ENCODE peak calls at places on chromosomes 4 and X, in five cellular contexts. One of them, this sample, is unnamed.

GRCh38 chr4:1168291-1169031 is 3.9 kb downstream of the SPON2 start:
- DNase-seq in activated CD4-positive, alpha-beta T cell treated with anti-CD3 and anti-CD28 coated beads, Interleukin-2, amount 50 U/mL, for 24 hours: no peak
- DNase-seq in foreskin melanocyte: no peak
- DNase-seq in GM04503: no peak
- DNase-seq in fibroblast of mammary gland: no peak
- DNase-seq in this sample: no peak

GRCh38 chrX:48465336-48465933 is 4.6 kb downstream of the SLC38A5 start:
- DNase-seq in foreskin melanocyte: no peak
- DNase-seq in activated CD4-positive, alpha-beta T cell treated with anti-CD3 and anti-CD28 coated beads, Interleukin-2, amount 50 U/mL, for 24 hours: no peak
- DNase-seq in fibroblast of mammary gland: peak; percentile 94
- DNase-seq in GM04503: peak; percentile 76
- DNase-seq in this sample: peak; percentile 68

GRCh38 chrX:13005671-13006473 is 31.0 kb downstream of the TMSB4X start:
- DNase-seq in activated CD4-positive, alpha-beta T cell treated with anti-CD3 and anti-CD28 coated beads, Interleukin-2, amount 50 U/mL, for 24 hours: no peak
- DNase-seq in fibroblast of mammary gland: peak; percentile 67
- DNase-seq in GM04503: no peak
- DNase-seq in foreskin melanocyte: no peak
- DNase-seq in this sample: no peak

GRCh38 chr4:2832981-2833670 is 10.5 kb upstream of the ADD1 start:
- DNase-seq in foreskin melanocyte: no peak
- DNase-seq in GM04503: no peak
- DNase-seq in activated CD4-positive, alpha-beta T cell treated with anti-CD3 and anti-CD28 coated beads, Interleukin-2, amount 50 U/mL, for 24 hours: no peak
- DNase-seq in fibroblast of mammary gland: no peak
- DNase-seq in this sample: no peak

GRCh38 chrX:152847281-152847680 is 16.4 kb downstream of the NSDHL start:
- DNase-seq in foreskin melanocyte: no peak
- DNase-seq in fibroblast of mammary gland: no peak
- DNase-seq in GM04503: no peak
- DNase-seq in activated CD4-positive, alpha-beta T cell treated with anti-CD3 and anti-CD28 coated beads, Interleukin-2, amount 50 U/mL, for 24 hours: no peak
- DNase-seq in this sample: no peak

GRCh38 chr4:127196656-127197352 is 436.0 kb upstream of the INTU start:
- DNase-seq in GM04503: no peak
- DNase-seq in activated CD4-positive, alpha-beta T cell treated with anti-CD3 and anti-CD28 coated beads, Interleukin-2, amount 50 U/mL, for 24 hours: no peak
- DNase-seq in foreskin melanocyte: no peak
- DNase-seq in fibroblast of mammary gland: no peak
- DNase-seq in this sample: no peak

GRCh38 chr4:39710098-39710896 is 12.4 kb downstream of the UBE2K start:
- DNase-seq in GM04503: no peak
- DNase-seq in foreskin melanocyte: no peak
- DNase-seq in fibroblast of mammary gland: no peak
- DNase-seq in activated CD4-positive, alpha-beta T cell treated with anti-CD3 and anti-CD28 coated beads, Interleukin-2, amount 50 U/mL, for 24 hours: no peak
- DNase-seq in this sample: no peak

GRCh38 chr4:86898562-86898961 is 6.3 kb upstream of the C4orf36 start:
- DNase-seq in fibroblast of mammary gland: no peak
- DNase-seq in foreskin melanocyte: no peak
- DNase-seq in GM04503: no peak
- DNase-seq in activated CD4-positive, alpha-beta T cell treated with anti-CD3 and anti-CD28 coated beads, Interleukin-2, amount 50 U/mL, for 24 hours: no peak
- DNase-seq in this sample: no peak

GRCh38 chrX:70033348-70033747 is 16.4 kb downstream of the AWAT2 start:
- DNase-seq in fibroblast of mammary gland: peak; percentile 34
- DNase-seq in foreskin melanocyte: no peak
- DNase-seq in GM04503: no peak
- DNase-seq in activated CD4-positive, alpha-beta T cell treated with anti-CD3 and anti-CD28 coated beads, Interleukin-2, amount 50 U/mL, for 24 hours: no peak
- DNase-seq in this sample: no peak

GRCh38 chrX:106999002-106999975 is 723 bp downstream of the MORC4 start:
- DNase-seq in fibroblast of mammary gland: peak; percentile 59
- DNase-seq in activated CD4-positive, alpha-beta T cell treated with anti-CD3 and anti-CD28 coated beads, Interleukin-2, amount 50 U/mL, for 24 hours: peak; percentile 3
- DNase-seq in foreskin melanocyte: peak; percentile 29
- DNase-seq in GM04503: no peak
- DNase-seq in this sample: peak; percentile 9

GRCh38 chr4:106687026-106687425 is 318.4 kb upstream of the GIMD1 start:
- DNase-seq in fibroblast of mammary gland: peak; percentile 10
- DNase-seq in GM04503: no peak
- DNase-seq in foreskin melanocyte: no peak
- DNase-seq in activated CD4-positive, alpha-beta T cell treated with anti-CD3 and anti-CD28 coated beads, Interleukin-2, amount 50 U/mL, for 24 hours: no peak
- DNase-seq in this sample: no peak

This sample was measured in HS-5.